ENCODE peak calls at places on chromosomes 7 and 10, in five cellular contexts. L, S, H, I and A are unnamed samples.

GRCh38 chr7:150408393-150409299 is 29.5 kb downstream of the ZNF775 start:
- DNase-seq in S (no peak), H (no peak), I (no peak), L (no peak), A (no peak)

GRCh38 chr10:13961096-13961495 is 369.6 kb downstream of the FRMD4A start:
- DNase-seq in H (no peak), L (peak; percentile 47), S (peak; percentile 99), I (no peak), A (no peak)

GRCh38 chr10:89574348-89574747 is 39.0 kb upstream of the SLC16A12 start:
- DNase-seq in I (no peak), S (peak; percentile 66), L (no peak), H (no peak), A (no peak)

GRCh38 chr7:41696323-41696916 is 6.5 kb downstream of the INHBA start:
- DNase-seq in H (no peak), S (peak; percentile 90), L (peak; percentile 94), I (peak; percentile 88), A (peak; percentile 42)

GRCh38 chr7:42722198-42722597 is 189.7 kb downstream of the C7orf25 start:
- DNase-seq in I (no peak), L (no peak), H (no peak), S (no peak), A (no peak)

GRCh38 chr7:80298201-80298600 is 163.6 kb downstream of the GNAI1 start:
- DNase-seq in S (no peak), I (no peak), L (peak; percentile 32), H (no peak), A (no peak)

GRCh38 chr10:77505431-77506334 is 131.9 kb downstream of the KCNMA1 start:
- DNase-seq in I (peak; percentile 99), L (no peak), S (peak; percentile 96), H (no peak), A (no peak)

GRCh38 chr7:17915796-17916195 is 24.5 kb downstream of the SNX13 start:
- DNase-seq in I (no peak), H (no peak), L (no peak), S (no peak), A (no peak)

GRCh38 chr10:113982745-113983144 is 60.9 kb upstream of the ADRB1 start:
- DNase-seq in S (no peak), I (peak; percentile 48), H (no peak), L (no peak), A (no peak)

GRCh38 chr10:34813626-34814227 is 1.4 kb downstream of the PARD3 start:
- DNase-seq in L (peak; percentile 62), I (peak; percentile 83), H (no peak), S (peak; percentile 84), A (no peak)

GRCh38 chr7:30595461-30596042 is 874 bp downstream of the GARS1 start:
- DNase-seq in L (peak; percentile 50), I (peak; percentile 1), H (peak; percentile 1), S (peak; percentile 7), A (no peak)

GRCh38 chr7:112566392-112567324 is 85.9 kb downstream of the LSMEM1 start:
- DNase-seq in H (no peak), I (no peak), L (peak; percentile 11), S (no peak), A (no peak)

GRCh38 chr7:75835688-75836285 is 22.2 kb upstream of the CCL24 start:
- DNase-seq in L (no peak), H (no peak), S (no peak), I (no peak), A (no peak)
- H3K9ac ChIP-seq in L (no peak overlapping the region), H (no peak overlapping the region), S (no peak overlapping the region), I (no peak overlapping the region), A (no peak overlapping the region)

GRCh38 chr10:8439040-8439439 is 384.6 kb downstream of the GATA3 start:
- DNase-seq in S (no peak), H (no peak), I (no peak), L (no peak), A (no peak)

GRCh38 chr10:8435186-8436055 is 380.9 kb downstream of the GATA3 start:
- DNase-seq in H (no peak), S (peak; percentile 23), I (peak; percentile 47), L (no peak), A (no peak)

GRCh38 chr10:8438603-8439002 is 384.1 kb downstream of the GATA3 start:
- DNase-seq in H (no peak), S (no peak), I (no peak), L (no peak), A (no peak)

DNA sequence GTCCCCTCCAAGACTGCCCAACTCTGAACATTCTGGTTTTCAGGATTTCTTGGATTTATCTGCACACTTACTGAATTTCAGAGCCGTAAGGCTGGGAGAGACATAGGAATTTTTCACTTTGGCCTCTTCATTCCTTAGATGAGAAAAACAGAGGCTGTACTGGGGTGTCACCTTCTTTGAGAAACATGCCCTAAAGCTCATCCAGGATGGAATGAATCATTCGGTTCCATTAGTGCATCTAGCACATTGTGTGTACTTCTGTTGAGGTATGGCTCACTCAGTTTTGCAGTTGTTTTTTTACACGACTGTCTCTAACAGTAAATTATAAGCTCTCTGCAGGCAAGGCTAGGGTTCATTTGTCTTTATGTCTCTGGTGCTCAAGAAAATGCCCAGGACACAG is 383.4 kb downstream of the GATA3 start:
- DNase-seq in H (no peak), L (no peak), S (no peak), I (no peak), A (no peak)
- H3K27ac ChIP-seq in H (no peak overlapping the region), L (no peak overlapping the region), S (no peak overlapping the region), I (no peak overlapping the region), A (no peak overlapping the region)

GRCh38 chr7:73442903-73443542 is 9.4 kb downstream of the FZD9 start:
- DNase-seq in S (no peak), L (no peak), H (no peak), I (no peak), A (no peak)
- H3K36me3 ChIP-seq in S (peaks cover 32% of the 10 kb centered on the region), L (peaks cover 45% of the 10 kb centered on the region), H (peaks cover 44% of the 10 kb centered on the region), I (peaks cover 54% of the 10 kb centered on the region), A (peaks cover 85% of the 10 kb centered on the region)

GRCh38 chr7:128812514-128813168 is 17.6 kb upstream of the FLNC start:
- DNase-seq in S (peak; percentile 11), L (no peak), H (no peak), I (no peak), A (peak; percentile 14)

GRCh38 chr7:128810473-128810872 is 18.7 kb downstream of the CCDC136 start:
- DNase-seq in I (no peak), S (no peak), H (no peak), L (no peak), A (no peak)

GRCh38 chr7:128810997-128811396 is 19.2 kb upstream of the FLNC start:
- DNase-seq in S (no peak), I (no peak), H (no peak), L (no peak), A (no peak)

GRCh38 chr7:128809363-128809762 is 17.6 kb downstream of the CCDC136 start:
- DNase-seq in S (no peak), H (no peak), L (no peak), I (no peak), A (no peak)

DNA sequence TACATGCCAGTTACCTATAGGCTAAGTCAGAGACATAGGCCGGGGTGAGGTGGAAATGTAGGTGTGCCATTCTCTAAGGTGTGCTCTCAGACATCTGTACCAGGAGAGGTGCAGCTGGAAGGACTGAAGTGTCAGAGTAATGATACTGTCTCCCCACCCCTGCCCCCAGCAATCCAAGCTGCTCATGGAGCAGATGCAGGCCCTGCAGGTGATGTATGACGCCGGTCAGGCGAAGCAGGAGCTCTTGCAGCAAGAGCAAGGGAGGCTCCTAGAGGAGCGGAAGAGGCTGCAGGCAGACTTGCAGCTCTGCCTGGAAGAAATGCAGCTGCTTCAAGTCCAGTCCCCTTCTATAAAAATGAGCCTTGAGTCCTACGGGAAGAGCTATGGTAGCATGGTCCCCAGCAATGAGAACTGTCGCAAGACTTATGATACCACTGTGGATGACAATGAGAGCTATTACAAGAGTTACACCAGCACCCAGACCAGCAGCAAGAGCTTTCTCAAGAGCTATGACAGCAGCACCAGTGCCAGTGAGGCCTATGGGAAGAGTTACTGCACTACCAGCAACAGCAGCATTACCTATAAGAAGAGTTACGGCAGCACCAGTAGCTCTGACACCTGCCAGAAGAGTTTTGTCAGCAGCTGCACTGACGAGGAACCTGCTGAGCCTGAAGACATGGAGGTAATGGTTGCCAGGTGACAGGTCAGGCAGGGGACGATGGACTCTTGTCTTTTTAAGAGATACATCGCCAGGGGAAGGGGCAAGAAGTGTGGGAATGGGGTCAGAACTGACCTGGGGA is 18.4 kb upstream of the FLNC start:
- DNase-seq in S (no peak), H (no peak), I (no peak), L (no peak), A (no peak)
- H3K9ac ChIP-seq in S (no peak overlapping the region), H (no peak overlapping the region), I (no peak overlapping the region), L (no peak overlapping the region), A (no peak overlapping the region)